ENCODE peak calls at places on chromosomes 13 and 19, in six cellular contexts. S, P, E, X, B and H are unnamed samples.

GRCh38 chr19:40279761-40280607 is 5.2 kb downstream of the AKT2 start:
- DNase-seq in S (no peak), P (no peak), E (no peak), X (no peak), B (peak; percentile 30), H (no peak)

GRCh38 chr19:33795370-33796163 is 1.1 kb upstream of the KCTD15 start:
- DNase-seq in S (no peak), P (peak; percentile 45), E (peak; percentile 88), X (peak; percentile 84), B (peak; percentile 92), H (peak; percentile 93)

GRCh38 chr19:56309511-56310185 is 5.0 kb downstream of the ZSCAN5A start:
- DNase-seq in S (peak; percentile 63), P (peak; percentile 45), E (no peak), X (peak; percentile 61), B (peak; percentile 69), H (peak; percentile 64)

GRCh38 chr13:113962975-113963374 is 10.9 kb downstream of the C13orf46 start:
- DNase-seq in S (no peak), P (no peak), E (no peak), X (no peak), B (no peak), H (peak; percentile 1)

GRCh38 chr13:29654807-29655547 is 59.5 kb upstream of the SLC7A1 start:
- DNase-seq in S (no peak), P (no peak), E (no peak), X (peak; percentile 67), B (peak; percentile 96), H (no peak)

GRCh38 chr13:49395416-49396277 is 48.2 kb downstream of the CAB39L start:
- DNase-seq in S (no peak), P (no peak), E (peak; percentile 79), X (peak; percentile 36), B (peak; percentile 57), H (no peak)

GRCh38 chr19:7159105-7159933 is 89.8 kb downstream of the ZNF557 start:
- DNase-seq in S (no peak), P (no peak), E (peak; percentile 94), X (peak; percentile 93), B (peak; percentile 99), H (no peak)

GRCh38 chr19:42540071-42540553 is 11.8 kb upstream of the CEACAM1 start:
- DNase-seq in S (no peak), P (no peak), E (peak; percentile 11), X (no peak), B (peak; percentile 21), H (no peak)

GRCh38 chr13:66343224-66343828 is 886.8 kb downstream of the PCDH9 start:
- DNase-seq in S (no peak), P (no peak), E (no peak), X (no peak), B (no peak), H (no peak)

GRCh38 chr13:29924482-29924884 is 74.1 kb upstream of the UBL3 start:
- DNase-seq in S (no peak), P (no peak), E (no peak), X (peak; percentile 69), B (peak; percentile 89), H (no peak)

GRCh38 chr13:84279166-84279565 is 396.9 kb upstream of the SLITRK1 start:
- DNase-seq in S (no peak), P (no peak), E (no peak), X (no peak), B (no peak), H (no peak)

GRCh38 chr19:12093777-12094176 is 29.2 kb downstream of the ZNF844 start:
- DNase-seq in S (no peak), P (no peak), E (no peak), X (no peak), B (no peak), H (no peak)

GRCh38 chr19:8185343-8186068 is 23.7 kb upstream of the CERS4 start:
- DNase-seq in S (no peak), P (no peak), E (no peak), X (no peak), B (no peak), H (no peak)

GRCh38 chr13:104953588-104953987 is 1581.9 kb downstream of the EFNB2 start:
- DNase-seq in S (no peak), P (no peak), E (no peak), X (peak; percentile 65), B (no peak), H (no peak)

GRCh38 chr19:13964776-13965175 is 12.5 kb downstream of the DCAF15 start:
- DNase-seq in S (no peak), P (no peak), E (no peak), X (no peak), B (no peak), H (no peak)

GRCh38 chr19:1164684-1165531 is 9.2 kb downstream of the SBNO2 start:
- DNase-seq in S (no peak), P (no peak), E (no peak), X (no peak), B (no peak), H (no peak)

GRCh38 chr19:53991224-53992113 is at the start of gene CACNG6:
- DNase-seq in S (no peak), P (no peak), E (no peak), X (peak; percentile 41), B (peak; percentile 32), H (no peak)

GRCh38 chr19:7655581-7655980 is 13.3 kb upstream of the RETN start:
- DNase-seq in S (no peak), P (no peak), E (no peak), X (no peak), B (no peak), H (no peak)

GRCh38 chr13:24178847-24179845 is 18.6 kb downstream of the SPATA13 start:
- DNase-seq in S (no peak), P (no peak), E (no peak), X (peak; percentile 67), B (peak; percentile 85), H (no peak)

GRCh38 chr13:27372896-27373295 is 51.5 kb upstream of the GTF3A start:
- DNase-seq in S (no peak), P (no peak), E (no peak), X (no peak), B (peak; percentile 31), H (peak; percentile 39)

GRCh38 chr13:42594577-42595571 is 20.9 kb downstream of the TNFSF11 start:
- DNase-seq in S (peak; percentile 40), P (peak; percentile 43), E (no peak), X (peak; percentile 97), B (peak; percentile 80), H (peak; percentile 56)

GRCh38 chr19:48354332-48354992 is 9.3 kb downstream of the TMEM143 start:
- DNase-seq in S (no peak), P (no peak), E (no peak), X (no peak), B (no peak), H (no peak)

GRCh38 chr13:30078059-30078458 is 227.6 kb upstream of the UBL3 start:
- DNase-seq in S (no peak), P (no peak), E (no peak), X (no peak), B (no peak), H (no peak)

GRCh38 chr13:40682449-40683240 is 16.2 kb upstream of the FOXO1 start:
- DNase-seq in S (peak; percentile 38), P (peak; percentile 53), E (no peak), X (peak; percentile 52), B (peak; percentile 73), H (no peak)

GRCh38 chr19:16585808-16586476 is 13.7 kb upstream of the SLC35E1 start:
- DNase-seq in S (peak; percentile 89), P (peak; percentile 16), E (no peak), X (no peak), B (no peak), H (no peak)
- H3K4me3 ChIP-seq in S (peak overlapping the region; percentile 89), P (peak overlapping the region; percentile 3), E (no peak overlapping the region), X (no peak overlapping the region), B (no peak overlapping the region), H (no peak overlapping the region)

GRCh38 chr13:109729031-109729870 is 57.1 kb downstream of the IRS2 start:
- DNase-seq in S (no peak), P (no peak), E (no peak), X (no peak), B (peak; percentile 14), H (no peak)
- H3K4me3 ChIP-seq in S (no peak overlapping the region), P (no peak overlapping the region), E (no peak overlapping the region), X (no peak overlapping the region), B (no peak overlapping the region), H (no peak overlapping the region)

DNA sequence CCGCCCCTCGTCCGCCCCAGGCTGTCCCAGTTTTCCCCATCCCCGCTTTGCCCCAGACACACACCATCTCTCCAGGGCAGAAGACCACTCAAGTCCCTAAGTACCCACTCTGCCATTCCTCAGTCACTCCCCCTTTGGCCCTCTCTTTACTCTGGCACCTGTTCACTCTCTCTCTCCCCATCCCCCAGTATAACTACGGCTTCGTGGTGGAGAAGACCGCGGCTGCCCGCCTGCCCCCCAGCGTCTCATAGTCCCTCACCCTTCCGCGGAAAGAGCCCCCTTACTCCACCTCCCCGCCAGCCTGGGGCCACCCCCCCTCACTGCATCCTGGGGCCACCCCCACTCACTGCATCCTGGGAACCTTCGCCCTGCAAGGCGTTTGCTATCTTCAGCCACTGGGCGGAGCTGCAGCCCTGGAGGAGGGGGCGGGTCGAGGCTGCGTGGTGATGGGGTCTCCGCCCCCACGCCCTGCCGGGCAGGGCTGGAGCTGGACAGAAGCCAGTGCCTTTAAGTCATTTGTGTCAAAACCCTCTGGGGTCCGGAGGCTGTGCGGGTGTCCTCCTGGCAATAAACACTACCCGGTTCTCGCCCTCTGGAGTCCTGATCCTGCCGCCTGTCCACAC is 5.0 kb downstream of the MVB12A start:
- DNase-seq in S (no peak), P (no peak), E (no peak), X (peak; percentile 36), B (peak; percentile 24), H (peak; percentile 85)
- H3K4me3 ChIP-seq in S (no peak overlapping the region), P (no peak overlapping the region), E (no peak overlapping the region), X (no peak overlapping the region), B (no peak overlapping the region), H (peak overlapping the region; percentile 19)

DNA sequence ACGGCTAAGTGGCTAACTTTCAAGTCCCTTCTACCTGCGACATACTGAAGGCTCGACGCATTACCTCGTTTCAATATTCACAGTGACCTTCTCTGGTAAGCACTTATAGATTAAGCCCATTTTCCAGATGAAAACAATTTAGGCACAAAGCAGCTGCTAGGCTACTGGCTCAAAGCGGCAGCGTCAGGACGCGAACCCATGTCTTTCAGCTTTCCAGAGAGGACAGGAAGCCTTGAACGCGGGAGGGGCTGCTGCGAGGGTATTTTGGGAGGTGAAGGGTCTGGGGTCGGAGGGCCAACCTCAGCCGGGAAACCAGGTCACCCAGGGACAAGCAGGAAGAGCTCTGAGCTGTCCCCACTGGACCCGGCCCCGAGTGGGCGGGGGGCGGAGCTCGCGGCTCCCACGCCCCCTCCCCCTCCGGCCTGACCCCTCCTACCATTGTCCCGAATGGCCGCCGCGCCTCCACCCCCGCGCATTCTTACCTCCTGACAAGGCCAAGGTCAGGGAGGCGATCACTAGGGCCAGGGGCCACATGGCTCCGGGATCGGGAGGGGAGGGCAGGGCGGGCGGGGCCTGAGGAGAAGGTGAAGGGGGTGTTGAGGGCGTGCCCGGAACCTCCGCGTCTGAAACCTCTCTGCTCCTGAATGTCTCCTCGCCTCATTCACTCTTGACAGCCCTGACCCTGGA is at the start of gene KLK13:
- DNase-seq in S (no peak), P (no peak), E (no peak), X (peak; percentile 2), B (peak; percentile 18), H (no peak)
- H3K4me3 ChIP-seq in S (no peak within 1 kb of the TSS), P (no peak within 1 kb of the TSS), E (peak within 1 kb of the TSS; percentile 18), X (peak within 1 kb of the TSS; percentile 22), B (peak within 1 kb of the TSS; percentile 37), H (no peak within 1 kb of the TSS)

DNA sequence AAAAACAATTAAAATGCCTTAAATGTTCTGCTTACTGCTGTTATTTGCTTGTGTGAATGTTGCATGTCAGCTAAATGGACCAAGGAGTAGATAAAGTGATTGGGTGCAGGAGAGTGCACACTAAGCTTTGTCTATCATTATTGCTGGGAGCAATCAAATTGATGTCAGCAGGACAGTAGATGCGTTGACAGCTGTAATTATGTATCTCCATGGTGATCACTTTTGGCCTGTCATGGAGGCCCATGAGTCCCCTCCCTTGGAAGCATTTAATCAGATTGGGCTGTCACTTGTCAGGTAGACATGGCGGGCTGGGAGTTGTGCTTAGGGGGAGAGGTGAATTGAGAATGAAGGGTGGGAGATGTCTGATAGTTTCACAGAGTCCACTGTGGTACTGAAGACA is 215.3 kb downstream of the PCCA start:
- DNase-seq in S (no peak), P (no peak), E (no peak), X (no peak), B (no peak), H (peak; percentile 24)
- H3K4me3 ChIP-seq in S (no peak overlapping the region), P (no peak overlapping the region), E (no peak overlapping the region), X (no peak overlapping the region), B (no peak overlapping the region), H (no peak overlapping the region)